ENCODE peak calls at places on chromosomes 1 and 21, in eight cellular contexts. N is K562, G is HCT116, M is A549, D is IMR-90, L is H1, Y is GM12878, E is HepG2. R is an unnamed sample.

GRCh38 chr1:156602557-156602993 is 1.3 kb upstream of the GPATCH4 start:
- DNase-seq in N (peak), G (peak), M (peak), D (no peak), L (no peak), Y (no peak), E (no peak), R (no peak)

GRCh38 chr1:110265186-110265585 is 55.1 kb downstream of the KCNC4 start:
- DNase-seq in N (no peak), G (no peak), M (no peak), D (no peak), L (no peak), Y (no peak), E (no peak), R (no peak)

GRCh38 chr1:191343816-191344215 is 814.4 kb upstream of the RGS18 start:
- DNase-seq in N (no peak), G (no peak), M (no peak), D (peak), L (no peak), Y (no peak), E (no peak), R (peak)

GRCh38 chr1:210400043-210400840 is 71.5 kb downstream of the HHAT start:
- DNase-seq in N (peak), G (peak), M (peak), D (peak), L (peak), Y (peak), E (peak), R (peak)

GRCh38 chr1:25616932-25617625 is 488 bp downstream of the MAN1C1 start:
- DNase-seq in N (no peak), G (no peak), M (no peak), D (no peak), L (no peak), Y (no peak), E (no peak), R (no peak)

GRCh38 chr1:228695015-228695955 is 40.0 kb upstream of the RHOU start:
- DNase-seq in N (no peak), G (no peak), M (no peak), D (no peak), L (no peak), Y (no peak), E (peak), R (no peak)

GRCh38 chr21:40067751-40068150 is 200.5 kb downstream of the PCP4 start:
- DNase-seq in N (no peak), G (no peak), M (no peak), D (no peak), L (no peak), Y (no peak), E (no peak), R (no peak)

GRCh38 chr1:178238722-178239510 is 145.0 kb downstream of the RASAL2 start:
- DNase-seq in N (no peak), G (peak), M (peak), D (peak), L (no peak), Y (no peak), E (peak), R (peak)

GRCh38 chr1:1283821-1284220 is 3.6 kb downstream of the SCNN1D start:
- DNase-seq in N (peak), G (no peak), M (no peak), D (no peak), L (no peak), Y (peak), E (no peak), R (no peak)

GRCh38 chr1:92822907-92823306 is 8.9 kb upstream of the RPL5 start:
- DNase-seq in N (peak), G (no peak), M (no peak), D (peak), L (no peak), Y (no peak), E (peak), R (no peak)

GRCh38 chr1:39933956-39934941 is 20.7 kb upstream of the MFSD2A start:
- DNase-seq in N (no peak), G (no peak), M (peak), D (peak), L (no peak), Y (no peak), E (peak), R (no peak)

GRCh38 chr21:40049031-40049958 is 182.1 kb downstream of the PCP4 start:
- DNase-seq in N (no peak), G (no peak), M (no peak), D (peak), L (no peak), Y (no peak), E (no peak), R (no peak)

GRCh38 chr1:205438213-205439158 is 16.6 kb upstream of the LEMD1 start:
- DNase-seq in N (peak), G (peak), M (peak), D (peak), L (no peak), Y (no peak), E (peak), R (peak)

GRCh38 chr1:194813109-194813508 is 1626.7 kb upstream of the B3GALT2 start:
- DNase-seq in N (no peak), G (no peak), M (no peak), D (no peak), L (no peak), Y (no peak), E (no peak), R (no peak)

GRCh38 chr1:114720492-114720891 is 3.9 kb upstream of the NRAS start:
- DNase-seq in N (no peak), G (no peak), M (no peak), D (no peak), L (no peak), Y (no peak), E (peak), R (no peak)

GRCh38 chr1:235090406-235091069 is 38.1 kb downstream of the TOMM20 start:
- DNase-seq in N (peak), G (no peak), M (no peak), D (no peak), L (peak), Y (no peak), E (peak), R (peak)

GRCh38 chr1:169550294-169550693 is 36.0 kb downstream of the F5 start:
- DNase-seq in N (peak), G (peak), M (peak), D (peak), L (no peak), Y (no peak), E (peak), R (peak)

GRCh38 chr1:220207406-220207805 is 64.8 kb downstream of the RAB3GAP2 start:
- DNase-seq in N (no peak), G (no peak), M (no peak), D (no peak), L (no peak), Y (no peak), E (no peak), R (no peak)

GRCh38 chr1:115529216-115529897 is 112.4 kb upstream of the VANGL1 start:
- DNase-seq in N (no peak), G (no peak), M (no peak), D (no peak), L (no peak), Y (no peak), E (no peak), R (no peak)

GRCh38 chr21:31874817-31875216 is 2.0 kb downstream of the HUNK start:
- DNase-seq in N (no peak), G (no peak), M (no peak), D (no peak), L (no peak), Y (no peak), E (no peak), R (no peak)

GRCh38 chr1:153613406-153613805 is 469 bp upstream of the S100A16 start:
- DNase-seq in N (no peak), G (no peak), M (no peak), D (no peak), L (no peak), Y (no peak), E (no peak), R (no peak)

GRCh38 chr1:153612755-153613331 is at the start of gene S100A16:
- DNase-seq in N (no peak), G (peak), M (peak), D (peak), L (no peak), Y (no peak), E (no peak), R (peak)

GRCh38 chr1:153611024-153611352 is 1.9 kb downstream of the S100A16 start:
- DNase-seq in N (no peak), G (no peak), M (peak), D (no peak), L (no peak), Y (no peak), E (no peak), R (no peak)

GRCh38 chr1:153611356-153611755 is 1.6 kb downstream of the S100A16 start:
- DNase-seq in N (no peak), G (no peak), M (no peak), D (no peak), L (no peak), Y (no peak), E (no peak), R (no peak)

DNA sequence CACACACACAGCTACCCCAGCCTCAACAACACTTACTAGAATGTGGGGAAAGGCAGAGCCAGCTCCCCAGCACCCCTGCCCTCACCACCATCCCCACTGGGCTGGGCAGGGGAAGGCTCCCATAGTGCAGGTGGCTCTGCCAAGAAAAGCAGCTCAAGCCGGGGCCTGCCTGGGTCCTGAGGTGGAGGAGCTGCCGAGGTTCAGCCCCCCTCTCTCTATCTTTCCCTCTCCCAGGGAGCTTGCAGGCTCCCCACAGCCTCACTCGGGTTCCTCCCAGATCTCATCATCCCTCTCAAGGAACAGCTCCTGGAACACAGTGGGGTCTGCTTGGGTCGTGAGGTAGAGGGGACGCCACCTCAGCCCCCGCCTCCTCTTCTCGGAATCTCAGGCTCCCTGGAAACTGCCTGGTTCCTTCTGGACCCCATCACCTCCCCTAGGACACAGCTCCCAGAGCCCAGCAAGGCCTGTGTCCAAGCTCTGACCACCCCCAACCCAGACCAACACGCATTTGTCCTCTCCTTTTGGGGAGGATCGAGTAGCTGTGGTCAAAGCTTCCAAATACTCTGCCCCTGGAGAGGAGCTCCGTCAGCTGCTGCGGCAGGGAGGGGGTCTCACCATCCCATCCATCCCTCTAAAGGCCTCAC is 704 bp downstream of the S100A16 start:
- DNase-seq in N (no peak), G (no peak), M (no peak), D (no peak), L (no peak), Y (no peak), E (no peak), R (no peak)
- H3K4me3 ChIP-seq in N (no peak), G (peak), M (peak), D (peak), L (peak), Y (no peak), E (peak), R (peak)

GRCh38 chr1:182299728-182300581 is 91.6 kb downstream of the GLUL start:
- DNase-seq in N (peak), G (no peak), M (no peak), D (no peak), L (no peak), Y (no peak), E (peak), R (no peak)
- H3K4me2 ChIP-seq in N (peak), G (no peak), M (no peak), D (no peak), L (no peak), Y (no peak), E (peak), R (no peak)

GRCh38 chr1:24413350-24414163 is at the start of gene STPG1:
- DNase-seq in N (peak), G (peak), M (peak), D (peak), L (peak), Y (peak), E (peak), R (peak)
- TF ChIP-seq POLR2A in N (peak), G (no peak), M (peak), D (peak), L (peak), Y (peak), E (peak), R (no peak)

GRCh38 chr1:16011936-16012589 is 5.8 kb downstream of the HSPB7 start:
- DNase-seq in N (no peak), G (no peak), M (no peak), D (no peak), L (no peak), Y (no peak), E (no peak), R (no peak)
- H3K4me3 ChIP-seq in N (peak), G (peak), M (peak), D (no peak), L (peak), Y (peak), E (peak), R (no peak)

GRCh38 chr1:221634010-221634409 is 107.9 kb downstream of the DUSP10 start:
- DNase-seq in N (no peak), G (no peak), M (no peak), D (no peak), L (no peak), Y (no peak), E (no peak), R (no peak)
- H3K4me2 ChIP-seq in N (no peak), G (no peak), M (no peak), D (no peak), L (no peak), Y (no peak), E (no peak), R (no peak)

GRCh38 chr1:118963456-118964430 is 24.4 kb downstream of the TBX15 start:
- DNase-seq in N (peak), G (peak), M (peak), D (peak), L (no peak), Y (no peak), E (peak), R (no peak)
- TF ChIP-seq POLR2A in N (no peak), G (no peak), M (no peak), D (no peak), L (no peak), Y (no peak), E (no peak), R (no peak)

GRCh38 chr1:171590022-171590421 is 32.0 kb upstream of the MYOCOS start:
- DNase-seq in N (no peak), G (no peak), M (no peak), D (peak), L (no peak), Y (no peak), E (no peak), R (no peak)
- H3K4me3 ChIP-seq in N (no peak), G (no peak), M (no peak), D (no peak), L (no peak), Y (no peak), E (no peak), R (no peak)